ENCODE peak calls at places on chromosomes 11 and 22, in four cellular contexts. I, B, J and P are unnamed samples.

GRCh38 chr22:39132871-39133524 is 19.5 kb downstream of the CBX7 start:
- DNase-seq in J (no peak), B (peak; percentile 57), I (no peak), P (no peak)

GRCh38 chr11:24697722-24698121 is 200.9 kb downstream of the LUZP2 start:
- DNase-seq in J (no peak), B (no peak), I (no peak), P (no peak)

GRCh38 chr11:35163707-35164496 is 24.9 kb downstream of the CD44 start:
- DNase-seq in I (no peak), J (no peak), B (no peak), P (no peak)

GRCh38 chr11:134687548-134687947 is 275.5 kb upstream of the B3GAT1 start:
- DNase-seq in B (no peak), J (no peak), I (no peak), P (no peak)

GRCh38 chr11:44597358-44598009 is 32.0 kb downstream of the CD82 start:
- DNase-seq in I (no peak), J (no peak), B (no peak), P (no peak)

GRCh38 chr11:66852466-66853241 is 4.2 kb upstream of the LRFN4 start:
- DNase-seq in I (no peak), J (no peak), B (peak; percentile 53), P (peak; percentile 45)

GRCh38 chr11:7348432-7349298 is 97.0 kb downstream of the SYT9 start:
- DNase-seq in I (no peak), J (no peak), B (no peak), P (no peak)

GRCh38 chr11:103609117-103610066 is 427.0 kb upstream of the DDI1 start:
- DNase-seq in I (no peak), B (no peak), J (peak; percentile 96), P (no peak)

GRCh38 chr11:75705541-75705940 is 12.1 kb upstream of the MOGAT2 start:
- DNase-seq in I (no peak), B (no peak), J (no peak), P (no peak)

GRCh38 chr11:78000193-78000592 is 5.7 kb upstream of the INTS4 start:
- DNase-seq in I (no peak), B (peak; percentile 75), J (peak; percentile 70), P (peak; percentile 40)

GRCh38 chr11:10246991-10247390 is 47.0 kb downstream of the SBF2 start:
- DNase-seq in B (no peak), I (no peak), J (no peak), P (no peak)

GRCh38 chr22:37526376-37526775 is 7.2 kb upstream of the CARD10 start:
- DNase-seq in B (no peak), I (no peak), J (no peak), P (no peak)

GRCh38 chr22:47408409-47408808 is 646.0 kb downstream of the TBC1D22A start:
- DNase-seq in J (no peak), I (peak; percentile 65), B (peak; percentile 24), P (no peak)

GRCh38 chr11:131192628-131193027 is 177.8 kb upstream of the NTM start:
- DNase-seq in J (no peak), B (no peak), I (no peak), P (no peak)

GRCh38 chr11:37724305-37724704 is 1126.3 kb upstream of the RAG2 start:
- DNase-seq in B (no peak), J (no peak), I (no peak), P (no peak)

GRCh38 chr11:65719887-65720236 is 736 bp downstream of the RNASEH2C start:
- DNase-seq in I (no peak), B (peak; percentile 72), J (no peak), P (no peak)

GRCh38 chr22:22099194-22099486 is 116.6 kb upstream of the TOP3B start:
- DNase-seq in J (no peak), I (no peak), B (no peak), P (no peak)

GRCh38 chr22:23036684-23037428 is 33.5 kb upstream of the GNAZ start:
- DNase-seq in B (no peak), J (no peak), I (no peak), P (no peak)

GRCh38 chr11:34960277-34960676 is 43.9 kb downstream of the PDHX start:
- DNase-seq in I (no peak), B (no peak), J (no peak), P (no peak)

GRCh38 chr22:19169002-19169946 is 9.3 kb downstream of the SLC25A1 start:
- DNase-seq in J (no peak), B (no peak), I (no peak), P (peak; percentile 26)

GRCh38 chr11:111447931-111448330 is 64.3 kb downstream of the BTG4 start:
- DNase-seq in I (peak; percentile 34), J (no peak), B (no peak), P (no peak)

GRCh38 chr11:93143800-93144199 is 54.0 kb downstream of the SLC36A4 start:
- DNase-seq in B (no peak), I (no peak), J (no peak), P (no peak)

GRCh38 chr22:27487600-27488450 is 313.7 kb downstream of the MN1 start:
- DNase-seq in J (peak; percentile 53), I (no peak), B (no peak), P (no peak)

GRCh38 chr11:126282742-126283591 is at the start of gene TIRAP:
- DNase-seq in B (peak; percentile 86), I (peak; percentile 84), J (no peak), P (peak; percentile 88)

GRCh38 chr22:24532075-24532474 is 22.9 kb downstream of the GUCD1 start:
- DNase-seq in I (no peak), B (no peak), J (no peak), P (no peak)

GRCh38 chr22:17972385-17973181 is 51.8 kb downstream of the MICAL3 start:
- DNase-seq in I (no peak), B (no peak), J (peak; percentile 56), P (peak; percentile 24)

GRCh38 chr11:12156301-12157140 is 46.1 kb downstream of the MICAL2 start:
- DNase-seq in J (no peak), B (no peak), I (no peak), P (no peak)

GRCh38 chr11:115996125-115996807 is 492.1 kb upstream of the CADM1 start:
- DNase-seq in J (no peak), B (no peak), I (no peak), P (no peak)

GRCh38 chr22:23388492-23389009 is 191.5 kb downstream of the IGLL1 start:
- DNase-seq in I (no peak), J (no peak), B (no peak), P (no peak)